ENCODE peak calls at places on chromosome 19, in four cellular contexts. B, Y, D and F are unnamed samples.
A peak's percentile ranks its signal among the peaks of the same experiment; 100 is the strongest.

GRCh38 chr19:18803550-18804138 is 12.5 kb upstream of the COMP start:
- DNase-seq in B (no peak), Y (no peak), D (no peak), F (no peak)

GRCh38 chr19:44846455-44847143 is 502 bp downstream of the NECTIN2 start:
- DNase-seq in D (no peak), B (peak; percentile 80), Y (no peak), F (peak; percentile 45)

GRCh38 chr19:53910170-53910518 is 1.1 kb downstream of the CACNG7 start:
- DNase-seq in Y (no peak), B (peak; percentile 54), D (no peak), F (no peak)

GRCh38 chr19:45524575-45525129 is 17.4 kb downstream of the VASP start:
- DNase-seq in D (no peak), B (no peak), Y (no peak), F (no peak)

GRCh38 chr19:11364296-11364904 is 9.2 kb downstream of the PLPPR2 start:
- DNase-seq in Y (no peak), D (no peak), B (no peak), F (peak; percentile 78)

GRCh38 chr19:41588497-41589209 is 12.7 kb downstream of the CEACAM21 start:
- DNase-seq in Y (no peak), B (no peak), D (no peak), F (no peak)

GRCh38 chr19:54707932-54708331 is 16.3 kb upstream of the KIR3DL3 start:
- DNase-seq in B (no peak), D (no peak), Y (no peak), F (no peak)

GRCh38 chr19:54388001-54388802 is 23.5 kb upstream of the LAIR1 start:
- DNase-seq in D (peak; percentile 50), Y (peak; percentile 49), B (no peak), F (peak; percentile 65)

GRCh38 chr19:5643060-5643459 is 20.2 kb downstream of the SAFB start:
- DNase-seq in Y (no peak), D (no peak), B (no peak), F (no peak)
- H3K36me3 ChIP-seq in Y (peaks cover 54% of the 10 kb centered on the region), D (peaks cover 59% of the 10 kb centered on the region), B (peaks cover 45% of the 10 kb centered on the region), F (no peaks in the 10 kb centered on the region)

DNA sequence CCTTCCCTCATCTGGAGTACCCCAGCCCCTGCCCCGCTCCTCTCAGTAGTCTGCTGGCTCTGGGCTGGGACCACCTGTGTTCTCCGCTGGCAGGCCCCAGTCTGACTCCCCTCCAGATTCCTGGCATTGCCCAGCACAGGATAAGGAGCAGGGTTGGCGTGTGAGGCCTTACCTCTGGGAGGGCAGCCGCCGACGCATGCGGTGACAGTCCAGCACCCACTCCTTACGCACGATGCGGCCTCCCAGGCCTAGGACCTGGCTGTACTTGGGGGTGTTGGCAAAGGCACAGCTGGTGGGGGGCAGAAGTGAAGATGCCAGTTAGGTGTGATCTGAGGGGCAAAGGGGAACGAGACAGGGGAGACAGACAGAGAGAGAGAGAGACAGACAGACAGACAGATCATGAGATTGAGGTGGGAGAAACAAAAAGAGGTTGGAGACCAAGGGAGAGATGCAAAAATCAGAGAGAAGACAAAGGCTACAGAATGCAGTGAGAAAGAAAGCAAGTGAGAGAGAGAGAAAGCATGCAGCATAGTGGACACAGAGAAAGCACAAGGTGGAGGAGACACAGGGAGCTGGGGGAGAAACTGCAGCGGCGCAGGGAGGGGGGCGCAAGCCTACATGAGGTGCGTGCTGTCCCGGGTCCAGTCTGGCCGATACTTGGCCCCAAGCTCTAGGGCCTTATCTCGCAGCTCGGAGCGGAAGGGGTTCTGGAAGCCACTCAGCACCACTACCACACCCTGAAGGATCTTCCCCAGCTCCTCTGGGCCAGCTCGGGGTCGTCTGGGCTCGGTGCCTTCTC is 18.6 kb downstream of the ZNF575 start:
- DNase-seq in D (no peak), B (peak; percentile 52), Y (no peak), F (no peak)
- H3K36me3 ChIP-seq in D (peaks cover 34% of the 10 kb centered on the region), B (peaks cover 11% of the 10 kb centered on the region), Y (peaks cover 36% of the 10 kb centered on the region), F (peaks cover 67% of the 10 kb centered on the region)

DNA sequence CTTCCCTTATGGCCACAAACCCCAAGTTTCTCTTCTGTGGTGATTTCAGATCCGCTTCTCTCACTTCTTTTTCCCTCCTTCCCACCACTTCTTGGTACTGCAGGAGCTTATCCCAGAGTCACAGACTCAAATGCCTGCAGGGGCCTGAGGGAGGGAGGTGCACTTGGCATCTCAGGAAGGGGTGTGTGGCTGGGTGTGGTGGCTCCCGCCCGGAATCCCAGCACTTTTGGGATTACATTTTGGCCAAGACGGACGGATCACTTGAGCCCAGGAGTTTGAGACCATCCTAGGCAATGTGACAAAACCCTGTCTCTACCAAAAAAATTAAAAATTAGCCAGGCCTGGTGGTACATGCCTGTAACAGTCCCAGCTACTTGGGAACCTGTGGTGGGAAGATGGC is 5.6 kb downstream of the USF2 start:
- DNase-seq in Y (no peak), B (no peak), D (no peak), F (no peak)
- H3K36me3 ChIP-seq in Y (peaks cover 33% of the 10 kb centered on the region), B (peaks cover 19% of the 10 kb centered on the region), D (peaks cover 39% of the 10 kb centered on the region), F (peaks cover 95% of the 10 kb centered on the region)

DNA sequence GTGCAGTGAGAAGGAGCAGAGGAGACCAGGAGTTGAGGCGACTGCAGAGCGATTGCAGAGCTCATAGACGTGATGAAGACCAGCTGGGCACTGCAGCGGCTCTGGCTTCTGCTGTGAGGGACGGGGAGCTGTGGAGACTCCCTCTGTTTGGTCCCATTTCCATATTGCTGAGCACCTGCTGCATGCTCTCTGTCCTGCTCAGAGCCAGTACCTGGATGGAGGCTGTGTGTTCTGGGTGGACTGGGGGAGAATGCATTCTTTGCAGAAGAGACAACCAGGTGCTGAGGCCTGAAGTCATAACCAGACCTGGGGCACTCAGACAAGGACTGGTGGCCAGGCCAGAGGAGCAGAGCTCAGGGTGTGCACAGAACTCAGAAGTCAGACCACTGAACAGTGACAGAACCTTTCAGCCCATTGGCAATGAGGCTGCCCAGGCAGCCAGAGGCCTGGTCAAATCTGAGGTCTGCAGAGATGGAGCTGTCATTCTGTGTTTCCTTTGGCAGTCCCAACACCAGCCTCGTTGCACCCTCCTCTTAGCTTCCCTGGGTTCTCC is 1.3 kb upstream of the A1BG start:
- DNase-seq in D (no peak), B (peak; percentile 53), Y (no peak), F (no peak)
- H3K36me3 ChIP-seq in D (no peaks in the 10 kb centered on the region), B (no peaks in the 10 kb centered on the region), Y (no peaks in the 10 kb centered on the region), F (no peaks in the 10 kb centered on the region)

GRCh38 chr19:21128901-21129698 is 12.7 kb upstream of the ZNF431 start:
- DNase-seq in Y (no peak), B (no peak), D (no peak), F (no peak)
- H3K36me3 ChIP-seq in Y (no peaks in the 10 kb centered on the region), B (no peaks in the 10 kb centered on the region), D (no peaks in the 10 kb centered on the region), F (no peaks in the 10 kb centered on the region)

GRCh38 chr19:32542477-32543106 is 38.4 kb upstream of the PDCD5 start:
- DNase-seq in Y (no peak), D (no peak), B (no peak), F (no peak)

GRCh38 chr19:32539240-32539916 is 41.6 kb upstream of the PDCD5 start:
- DNase-seq in D (no peak), B (no peak), Y (no peak), F (no peak)

GRCh38 chr19:32532233-32532632 is 48.8 kb upstream of the PDCD5 start:
- DNase-seq in Y (no peak), B (no peak), D (no peak), F (no peak)

GRCh38 chr19:32543107-32543900 is 37.7 kb upstream of the PDCD5 start:
- DNase-seq in D (no peak), B (no peak), Y (no peak), F (no peak)

DNA sequence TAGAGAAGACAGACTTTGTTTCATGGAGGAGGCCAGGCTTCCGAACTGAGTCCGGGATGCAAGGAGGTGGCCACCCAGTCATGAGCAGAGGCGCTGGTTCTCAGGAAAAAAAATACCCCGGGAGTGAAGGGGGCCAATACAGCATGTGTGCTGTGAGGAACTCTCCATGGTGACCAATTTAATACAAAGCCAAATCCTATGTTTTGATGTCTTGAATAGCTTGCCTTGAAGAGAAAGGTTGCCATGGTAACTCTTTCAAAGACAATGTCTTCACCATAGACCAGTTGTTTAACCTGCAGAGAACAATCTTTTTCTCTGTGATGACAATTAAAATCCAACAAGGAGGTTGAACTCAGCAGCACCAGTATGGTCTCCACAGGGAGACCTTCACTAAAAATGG is 43.4 kb upstream of the PDCD5 start:
- DNase-seq in B (no peak), D (no peak), Y (no peak), F (no peak)
- H3K36me3 ChIP-seq in B (no peaks in the 10 kb centered on the region), D (no peaks in the 10 kb centered on the region), Y (no peaks in the 10 kb centered on the region), F (no peaks in the 10 kb centered on the region)

GRCh38 chr19:8459520-8460260 is 14.9 kb downstream of the HNRNPM start:
- DNase-seq in Y (no peak), B (no peak), D (no peak), F (no peak)

GRCh38 chr19:8461891-8462290 is 17.1 kb downstream of the HNRNPM start:
- DNase-seq in B (no peak), Y (no peak), D (no peak), F (no peak)

GRCh38 chr19:8461376-8461775 is 16.6 kb downstream of the HNRNPM start:
- DNase-seq in Y (no peak), D (no peak), B (no peak), F (no peak)

GRCh38 chr19:8459095-8459494 is 14.3 kb downstream of the HNRNPM start:
- DNase-seq in D (no peak), Y (no peak), B (no peak), F (no peak)

DNA sequence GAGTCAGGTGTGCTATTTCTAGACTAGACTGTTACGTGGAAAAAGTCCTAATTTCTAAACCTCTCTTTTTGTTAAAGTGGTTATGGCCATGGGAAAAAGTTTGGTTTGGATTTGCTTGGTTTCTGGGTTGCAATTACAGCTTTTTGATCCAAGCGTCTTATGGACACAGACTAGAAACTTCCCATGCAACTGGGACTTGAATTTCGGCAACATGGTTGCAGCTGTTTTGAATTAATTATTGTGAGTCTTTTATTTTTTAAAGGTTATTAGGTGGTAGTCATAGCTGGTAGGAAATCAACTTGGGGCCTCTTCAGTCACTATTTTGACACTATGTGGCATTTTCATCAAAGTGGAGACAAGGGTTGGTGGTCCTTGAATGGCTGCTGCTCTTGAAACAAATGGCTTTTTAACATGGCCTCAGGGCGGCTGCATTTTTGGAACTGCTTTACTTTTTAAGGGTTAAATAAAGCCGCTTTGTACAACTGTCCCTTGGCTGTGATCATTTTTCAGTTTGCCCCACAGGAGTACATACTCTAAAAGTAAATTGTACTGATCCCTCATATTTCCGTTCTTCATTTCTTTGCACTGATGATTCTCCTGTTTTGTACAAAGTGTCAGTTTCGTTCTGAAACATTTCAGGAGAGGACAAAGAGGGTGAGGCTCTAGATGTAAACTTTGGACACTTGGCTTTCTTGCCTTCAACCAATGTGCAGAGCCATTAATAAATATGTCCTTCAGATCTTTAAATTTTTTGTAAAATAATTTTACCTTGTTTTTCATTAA is 15.9 kb downstream of the HNRNPM start:
- DNase-seq in B (no peak), D (no peak), Y (no peak), F (no peak)
- H3K36me3 ChIP-seq in B (peaks cover 28% of the 10 kb centered on the region), D (peaks cover 52% of the 10 kb centered on the region), Y (peaks cover 40% of the 10 kb centered on the region), F (peaks cover 56% of the 10 kb centered on the region)

GRCh38 chr19:16872728-16873127 is 16.1 kb upstream of the F2RL3 start:
- DNase-seq in B (peak; percentile 68), D (no peak), Y (no peak), F (no peak)

GRCh38 chr19:16873603-16874002 is 15.2 kb upstream of the F2RL3 start:
- DNase-seq in D (no peak), B (no peak), Y (no peak), F (peak; percentile 14)

GRCh38 chr19:16869331-16869972 is 19.3 kb upstream of the F2RL3 start:
- DNase-seq in Y (no peak), D (no peak), B (no peak), F (no peak)

GRCh38 chr19:16874250-16874977 is 14.4 kb upstream of the F2RL3 start:
- DNase-seq in Y (no peak), D (no peak), B (no peak), F (no peak)

GRCh38 chr19:16871870-16872269 is 16.9 kb upstream of the F2RL3 start:
- DNase-seq in D (no peak), Y (no peak), B (peak; percentile 46), F (peak; percentile 2)
- H3K36me3 ChIP-seq in D (peaks cover 15% of the 10 kb centered on the region), Y (peaks cover 23% of the 10 kb centered on the region), B (peaks cover 16% of the 10 kb centered on the region), F (peaks cover 82% of the 10 kb centered on the region)

GRCh38 chr19:37413243-37414084 is 42.6 kb downstream of the ZNF527 start:
- DNase-seq in B (no peak), Y (no peak), D (no peak), F (no peak)
- H3K36me3 ChIP-seq in B (peaks cover 13% of the 10 kb centered on the region), Y (peaks cover 15% of the 10 kb centered on the region), D (peaks cover 21% of the 10 kb centered on the region), F (peaks cover 50% of the 10 kb centered on the region)